ENCODE peak calls at places on chromosomes 12 and 14, in six cellular contexts. One of them, this sample, is unnamed.

GRCh38 chr12:117561990-117562389 is 200.6 kb upstream of the NOS1 start:
- DNase-seq in GM23248: no peak
- DNase-seq in dorsolateral prefrontal cortex: no peak
- DNase-seq in GM23338: no peak
- DNase-seq in HCT116: no peak
- DNase-seq in substantia nigra: no peak
- DNase-seq in this sample: no peak

GRCh38 chr12:2813214-2813554 is 716 bp downstream of the ITFG2 start:
- DNase-seq in GM23248: no peak
- DNase-seq in dorsolateral prefrontal cortex: no peak
- DNase-seq in GM23338: no peak
- DNase-seq in HCT116: no peak
- DNase-seq in substantia nigra: no peak
- DNase-seq in this sample: no peak

GRCh38 chr12:110741795-110742717 is 635 bp downstream of the PPP1CC start:
- DNase-seq in GM23248: peak
- DNase-seq in dorsolateral prefrontal cortex: no peak
- DNase-seq in GM23338: peak
- DNase-seq in HCT116: no peak
- DNase-seq in substantia nigra: no peak
- DNase-seq in this sample: no peak

GRCh38 chr12:99009654-99010296 is 364.7 kb downstream of the APAF1 start:
- DNase-seq in GM23248: peak
- DNase-seq in dorsolateral prefrontal cortex: no peak
- DNase-seq in GM23338: no peak
- DNase-seq in HCT116: no peak
- DNase-seq in substantia nigra: no peak
- DNase-seq in this sample: no peak

GRCh38 chr14:95136631-95137030 is 20.7 kb downstream of the DICER1 start:
- DNase-seq in GM23248: no peak
- DNase-seq in dorsolateral prefrontal cortex: no peak
- DNase-seq in GM23338: no peak
- DNase-seq in HCT116: no peak
- DNase-seq in substantia nigra: no peak
- DNase-seq in this sample: no peak

GRCh38 chr12:128455849-128456248 is 188.9 kb downstream of the TMEM132C start:
- DNase-seq in GM23248: no peak
- DNase-seq in dorsolateral prefrontal cortex: no peak
- DNase-seq in GM23338: no peak
- DNase-seq in HCT116: no peak
- DNase-seq in substantia nigra: no peak
- DNase-seq in this sample: no peak

GRCh38 chr12:53190108-53190729 is 9.5 kb upstream of the CSAD start:
- DNase-seq in GM23248: peak
- DNase-seq in dorsolateral prefrontal cortex: no peak
- DNase-seq in GM23338: peak
- DNase-seq in HCT116: peak
- DNase-seq in substantia nigra: no peak
- DNase-seq in this sample: no peak

GRCh38 chr12:48972213-48973021 is 882 bp upstream of the WNT10B start:
- DNase-seq in GM23248: peak
- DNase-seq in dorsolateral prefrontal cortex: no peak
- DNase-seq in GM23338: peak
- DNase-seq in HCT116: no peak
- DNase-seq in substantia nigra: no peak
- DNase-seq in this sample: no peak

GRCh38 chr14:68139466-68140110 is 320.0 kb downstream of the RAD51B start:
- DNase-seq in GM23248: peak
- DNase-seq in dorsolateral prefrontal cortex: no peak
- DNase-seq in GM23338: no peak
- DNase-seq in HCT116: no peak
- DNase-seq in substantia nigra: no peak
- DNase-seq in this sample: no peak

DNA sequence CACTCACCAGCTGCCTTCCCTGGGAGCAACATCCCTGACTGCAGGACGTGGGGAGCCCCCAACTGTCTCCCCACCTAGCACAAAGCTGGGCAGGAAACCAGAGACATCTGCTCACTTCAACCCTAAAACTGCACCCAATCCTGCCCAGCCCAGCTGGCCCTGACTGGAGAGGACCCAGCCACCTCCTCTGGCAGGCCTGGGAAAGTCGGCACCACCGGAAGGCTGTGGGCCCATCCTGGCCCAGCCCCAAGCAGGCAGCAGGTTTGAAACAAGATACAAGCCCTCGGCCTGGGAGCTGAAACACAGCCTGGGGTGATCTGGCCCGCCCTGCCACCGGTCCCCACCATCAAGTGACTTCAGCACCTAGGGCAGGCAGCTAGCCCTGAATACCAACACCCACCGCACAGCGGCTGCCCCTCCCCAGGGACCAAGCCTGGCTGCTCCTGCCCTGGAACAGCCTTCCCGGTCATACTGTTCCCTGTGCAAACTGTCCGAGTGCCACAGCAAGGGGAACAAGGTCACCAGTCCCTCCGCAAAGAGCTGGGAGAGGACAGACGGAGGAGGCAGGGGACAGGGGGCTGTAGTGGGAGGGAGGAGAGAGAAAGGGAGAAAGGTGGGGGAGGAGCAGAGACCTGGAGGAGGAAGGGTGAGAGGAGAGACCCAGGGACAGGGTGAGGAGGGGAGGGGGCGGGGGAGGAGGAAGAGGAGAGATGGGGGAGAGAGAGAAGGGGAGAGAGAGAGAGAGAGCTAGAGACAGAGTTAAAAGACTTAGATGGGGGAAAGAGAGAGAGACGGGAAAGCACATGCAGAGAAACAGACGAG is 115.7 kb downstream of the RFLNA start:
- DNase-seq in GM23248: peak
- DNase-seq in dorsolateral prefrontal cortex: no peak
- DNase-seq in GM23338: no peak
- DNase-seq in HCT116: no peak
- DNase-seq in substantia nigra: no peak
- DNase-seq in this sample: no peak
- H3K27ac ChIP-seq in GM23248: peak
- H3K27ac ChIP-seq in dorsolateral prefrontal cortex: peak
- H3K27ac ChIP-seq in GM23338: no peak
- H3K27ac ChIP-seq in HCT116: no peak
- H3K27ac ChIP-seq in substantia nigra: peak
- H3K27ac ChIP-seq in this sample: no peak

GRCh38 chr14:25103820-25104219 is 53.9 kb upstream of the STXBP6 start:
- DNase-seq in GM23248: no peak
- DNase-seq in dorsolateral prefrontal cortex: no peak
- DNase-seq in GM23338: no peak
- DNase-seq in HCT116: no peak
- DNase-seq in substantia nigra: no peak
- DNase-seq in this sample: no peak

GRCh38 chr14:25110101-25110500 is 60.2 kb upstream of the STXBP6 start:
- DNase-seq in GM23248: peak
- DNase-seq in dorsolateral prefrontal cortex: no peak
- DNase-seq in GM23338: no peak
- DNase-seq in HCT116: no peak
- DNase-seq in substantia nigra: no peak
- DNase-seq in this sample: no peak

GRCh38 chr14:25113394-25113793 is 63.4 kb upstream of the STXBP6 start:
- DNase-seq in GM23248: no peak
- DNase-seq in dorsolateral prefrontal cortex: no peak
- DNase-seq in GM23338: no peak
- DNase-seq in HCT116: no peak
- DNase-seq in substantia nigra: no peak
- DNase-seq in this sample: no peak

GRCh38 chr14:25111061-25111601 is 61.2 kb upstream of the STXBP6 start:
- DNase-seq in GM23248: peak
- DNase-seq in dorsolateral prefrontal cortex: no peak
- DNase-seq in GM23338: peak
- DNase-seq in HCT116: no peak
- DNase-seq in substantia nigra: no peak
- DNase-seq in this sample: no peak

DNA sequence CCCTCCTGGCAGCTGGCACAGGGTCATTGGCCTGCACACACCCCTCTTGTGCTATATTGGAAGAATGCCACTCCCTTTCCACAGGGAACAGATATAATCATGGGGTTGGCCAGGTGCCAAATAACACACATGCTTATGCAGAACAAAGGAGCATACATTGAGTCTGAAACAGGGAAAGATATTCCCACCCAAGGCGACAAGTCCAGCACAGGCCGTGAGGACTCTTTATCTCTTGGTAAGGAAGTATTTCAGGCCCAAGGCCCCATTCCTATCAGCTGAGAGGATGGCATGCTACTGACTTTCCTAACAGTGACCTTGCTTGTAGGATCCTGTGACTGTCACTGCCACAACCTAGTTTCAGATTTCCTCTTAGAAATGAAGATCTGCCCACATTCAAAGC is 59.0 kb upstream of the STXBP6 start:
- DNase-seq in GM23248: no peak
- DNase-seq in dorsolateral prefrontal cortex: no peak
- DNase-seq in GM23338: no peak
- DNase-seq in HCT116: no peak
- DNase-seq in substantia nigra: no peak
- DNase-seq in this sample: no peak
- H3K27ac ChIP-seq in GM23248: peak
- H3K27ac ChIP-seq in dorsolateral prefrontal cortex: no peak
- H3K27ac ChIP-seq in GM23338: no peak
- H3K27ac ChIP-seq in HCT116: no peak
- H3K27ac ChIP-seq in substantia nigra: no peak
- H3K27ac ChIP-seq in this sample: no peak

GRCh38 chr12:39986674-39987073 is 119.2 kb downstream of the SLC2A13 start:
- DNase-seq in GM23248: no peak
- DNase-seq in dorsolateral prefrontal cortex: no peak
- DNase-seq in GM23338: no peak
- DNase-seq in HCT116: no peak
- DNase-seq in substantia nigra: no peak
- DNase-seq in this sample: no peak

GRCh38 chr12:39988574-39988973 is 117.3 kb downstream of the SLC2A13 start:
- DNase-seq in GM23248: no peak
- DNase-seq in dorsolateral prefrontal cortex: no peak
- DNase-seq in GM23338: no peak
- DNase-seq in HCT116: no peak
- DNase-seq in substantia nigra: no peak
- DNase-seq in this sample: no peak

GRCh38 chr12:39993261-39993660 is 112.6 kb downstream of the SLC2A13 start:
- DNase-seq in GM23248: no peak
- DNase-seq in dorsolateral prefrontal cortex: no peak
- DNase-seq in GM23338: no peak
- DNase-seq in HCT116: no peak
- DNase-seq in substantia nigra: no peak
- DNase-seq in this sample: no peak

DNA sequence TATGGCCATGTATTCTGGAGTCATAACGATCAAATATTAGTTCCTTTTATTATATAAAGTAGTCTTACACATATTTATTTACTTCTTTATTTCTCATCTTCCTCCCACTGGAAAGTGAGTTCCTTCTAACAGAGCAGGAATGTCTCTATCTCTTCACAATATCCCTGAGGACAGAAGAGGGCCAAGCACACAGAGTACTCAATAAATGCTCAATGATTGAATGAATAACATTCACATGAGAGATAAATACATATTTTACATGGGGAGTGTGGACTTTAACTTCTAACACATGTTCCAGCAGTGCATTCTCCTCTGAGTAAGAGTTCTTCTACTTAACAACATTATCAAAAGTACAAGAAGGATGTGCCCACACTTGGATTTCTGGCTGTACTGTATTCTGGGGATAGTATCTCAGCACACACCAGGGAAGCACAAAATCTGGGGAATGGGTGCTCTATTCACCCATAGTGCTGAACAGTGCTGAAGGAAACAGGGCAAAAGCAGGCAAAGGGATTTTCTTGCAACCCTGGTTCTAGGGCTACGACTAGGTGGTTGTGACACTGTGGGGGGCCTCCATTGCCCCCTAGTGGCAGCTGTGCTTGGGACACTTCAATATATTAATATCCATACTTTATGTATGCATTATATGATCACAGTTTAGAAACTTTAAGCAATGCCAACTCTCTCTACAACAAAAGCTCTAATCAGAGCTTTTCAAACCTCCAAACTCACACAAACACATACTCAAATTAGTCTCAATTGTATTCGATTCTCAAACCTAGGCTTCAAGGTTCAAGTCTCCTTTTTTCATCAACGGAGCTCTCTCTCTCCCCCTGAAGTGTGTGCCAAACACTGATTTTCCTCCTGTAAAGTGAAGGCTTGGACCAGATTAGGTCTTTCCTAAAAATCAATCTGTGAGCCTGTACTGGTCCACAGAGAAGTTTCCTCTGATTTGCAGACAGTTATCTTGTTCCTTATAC is 115.5 kb downstream of the SLC2A13 start:
- DNase-seq in GM23248: peak
- DNase-seq in dorsolateral prefrontal cortex: no peak
- DNase-seq in GM23338: peak
- DNase-seq in HCT116: peak
- DNase-seq in substantia nigra: no peak
- DNase-seq in this sample: peak
- H3K27ac ChIP-seq in GM23248: no peak
- H3K27ac ChIP-seq in dorsolateral prefrontal cortex: peak
- H3K27ac ChIP-seq in GM23338: no peak
- H3K27ac ChIP-seq in HCT116: no peak
- H3K27ac ChIP-seq in substantia nigra: no peak
- H3K27ac ChIP-seq in this sample: no peak

DNA sequence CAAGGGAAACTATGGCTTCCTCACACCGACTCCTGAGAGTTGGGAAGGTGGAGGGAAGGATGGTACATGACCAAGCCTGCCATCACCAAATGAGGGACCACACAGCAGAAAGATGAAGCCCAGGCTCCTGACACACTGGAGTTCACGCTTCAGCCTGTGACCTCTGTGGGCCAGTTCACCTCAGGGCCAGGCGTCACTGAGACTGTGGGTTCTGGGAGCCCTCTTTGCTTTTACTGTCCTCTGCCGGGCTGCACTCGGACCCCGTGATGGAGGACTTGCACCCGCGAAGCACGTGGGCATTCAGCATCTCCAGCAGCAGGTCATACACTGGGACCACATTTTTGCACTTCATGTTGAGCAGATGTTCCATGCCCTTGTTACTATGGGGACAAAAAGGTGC is 61.2 kb downstream of the ESR2 start:
- DNase-seq in GM23248: no peak
- DNase-seq in dorsolateral prefrontal cortex: no peak
- DNase-seq in GM23338: no peak
- DNase-seq in HCT116: no peak
- DNase-seq in substantia nigra: no peak
- DNase-seq in this sample: no peak
- H3K27ac ChIP-seq in GM23248: no peak
- H3K27ac ChIP-seq in dorsolateral prefrontal cortex: no peak
- H3K27ac ChIP-seq in GM23338: no peak
- H3K27ac ChIP-seq in HCT116: no peak
- H3K27ac ChIP-seq in substantia nigra: no peak
- H3K27ac ChIP-seq in this sample: no peak

GRCh38 chr12:89862511-89863331 is 154.1 kb upstream of the ATP2B1 start:
- DNase-seq in GM23248: no peak
- DNase-seq in dorsolateral prefrontal cortex: no peak
- DNase-seq in GM23338: no peak
- DNase-seq in HCT116: no peak
- DNase-seq in substantia nigra: no peak
- DNase-seq in this sample: no peak
- H3K27ac ChIP-seq in GM23248: no peak
- H3K27ac ChIP-seq in dorsolateral prefrontal cortex: peak
- H3K27ac ChIP-seq in GM23338: no peak
- H3K27ac ChIP-seq in HCT116: no peak
- H3K27ac ChIP-seq in substantia nigra: peak
- H3K27ac ChIP-seq in this sample: peak

DNA sequence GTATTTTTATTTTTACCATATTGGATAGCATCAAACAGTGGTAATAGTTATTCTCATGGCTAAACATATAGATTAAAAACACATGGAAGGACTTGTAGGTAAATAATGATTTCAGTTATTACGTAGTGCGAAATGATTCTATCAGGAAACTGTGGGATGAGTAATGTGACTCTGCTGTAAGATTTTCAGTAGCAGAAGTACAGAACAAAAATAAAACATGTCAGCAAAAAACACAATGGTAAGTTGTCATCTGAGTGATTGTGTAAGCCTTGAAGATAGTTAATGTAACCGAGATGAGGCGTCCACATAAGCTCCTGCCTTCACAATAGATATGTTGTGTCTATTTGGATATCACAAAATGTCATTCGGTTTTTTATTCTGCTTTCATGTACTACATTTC is 99.8 kb downstream of the BORCS5 start:
- DNase-seq in GM23248: peak
- DNase-seq in dorsolateral prefrontal cortex: no peak
- DNase-seq in GM23338: no peak
- DNase-seq in HCT116: no peak
- DNase-seq in substantia nigra: no peak
- DNase-seq in this sample: no peak
- H3K27ac ChIP-seq in GM23248: no peak
- H3K27ac ChIP-seq in dorsolateral prefrontal cortex: peak
- H3K27ac ChIP-seq in GM23338: no peak
- H3K27ac ChIP-seq in HCT116: no peak
- H3K27ac ChIP-seq in substantia nigra: no peak
- H3K27ac ChIP-seq in this sample: no peak

This sample was measured in Panc1.